ENCODE peak calls at places on chromosomes 13 and 19, in eight cellular contexts. X, G, Z, V, B, E, N and I are unnamed samples. For H3K4me1, the result is how much of the 10 kb centered on the place peaks cover.

GRCh38 chr13:83286737-83287136 is 595.5 kb downstream of the SLITRK1 start:
- DNase-seq in X (no peak), G (no peak), Z (no peak), V (no peak), B (peak), E (no peak), N (no peak), I (no peak)

GRCh38 chr13:71274923-71275593 is 591.9 kb downstream of the DACH1 start:
- DNase-seq in X (no peak), G (no peak), Z (no peak), V (no peak), B (no peak), E (no peak), N (no peak), I (no peak)

GRCh38 chr13:76884571-76885202 is 1.5 kb downstream of the KCTD12 start:
- DNase-seq in X (no peak), G (peak), Z (no peak), V (no peak), B (peak), E (no peak), N (no peak), I (no peak)

GRCh38 chr13:20431080-20431479 is 94.6 kb downstream of the CRYL1 start:
- DNase-seq in X (no peak), G (no peak), Z (no peak), V (no peak), B (no peak), E (no peak), N (no peak), I (no peak)

GRCh38 chr13:111616203-111616602 is 295.8 kb downstream of the TEX29 start:
- DNase-seq in X (no peak), G (no peak), Z (no peak), V (no peak), B (no peak), E (no peak), N (no peak), I (no peak)

GRCh38 chr19:16025108-16026101 is 50.9 kb upstream of the TPM4 start:
- DNase-seq in X (no peak), G (no peak), Z (peak), V (peak), B (peak), E (no peak), N (no peak), I (peak)

GRCh38 chr13:103430368-103430767 is 364.2 kb upstream of the SLC10A2 start:
- DNase-seq in X (no peak), G (no peak), Z (no peak), V (no peak), B (peak), E (no peak), N (no peak), I (peak)

GRCh38 chr13:79194272-79194671 is 211.8 kb downstream of the RBM26 start:
- DNase-seq in X (peak), G (no peak), Z (no peak), V (no peak), B (no peak), E (no peak), N (no peak), I (peak)

GRCh38 chr19:45075215-45076028 is 856 bp downstream of the ZNF296 start:
- DNase-seq in X (peak), G (peak), Z (peak), V (peak), B (peak), E (peak), N (peak), I (peak)

GRCh38 chr13:71378992-71379905 is 487.8 kb downstream of the DACH1 start:
- DNase-seq in X (no peak), G (no peak), Z (no peak), V (no peak), B (peak), E (no peak), N (no peak), I (peak)

GRCh38 chr19:45439569-45440258 is 16.0 kb upstream of the ERCC1 start:
- DNase-seq in X (peak), G (peak), Z (peak), V (peak), B (peak), E (peak), N (peak), I (peak)

GRCh38 chr13:99220199-99220931 is 19.7 kb downstream of the UBAC2 start:
- DNase-seq in X (no peak), G (no peak), Z (no peak), V (no peak), B (no peak), E (no peak), N (no peak), I (peak)

GRCh38 chr19:6233827-6234511 is 45.8 kb downstream of the MLLT1 start:
- DNase-seq in X (no peak), G (peak), Z (peak), V (no peak), B (no peak), E (peak), N (peak), I (peak)

GRCh38 chr19:7242601-7243258 is 51.5 kb downstream of the INSR start:
- DNase-seq in X (no peak), G (peak), Z (no peak), V (no peak), B (peak), E (no peak), N (no peak), I (no peak)

GRCh38 chr13:39875111-39875510 is 219.6 kb downstream of the COG6 start:
- DNase-seq in X (no peak), G (no peak), Z (no peak), V (no peak), B (no peak), E (no peak), N (no peak), I (no peak)

GRCh38 chr13:82803341-82803740 is 1078.9 kb downstream of the SLITRK1 start:
- DNase-seq in X (no peak), G (no peak), Z (no peak), V (no peak), B (no peak), E (no peak), N (no peak), I (no peak)

GRCh38 chr19:30373593-30373992 is 1.4 kb downstream of the ZNF536 start:
- DNase-seq in X (no peak), G (no peak), Z (no peak), V (peak), B (no peak), E (no peak), N (no peak), I (no peak)

GRCh38 chr13:113658836-113659235 is 838 bp upstream of the ATP4B start:
- DNase-seq in X (no peak), G (no peak), Z (peak), V (no peak), B (no peak), E (no peak), N (peak), I (no peak)

GRCh38 chr13:24199016-24199415 is 38.5 kb downstream of the SPATA13 start:
- DNase-seq in X (no peak), G (no peak), Z (no peak), V (peak), B (no peak), E (no peak), N (no peak), I (no peak)

GRCh38 chr13:43058318-43058674 is 34.9 kb downstream of the DNAJC15 start:
- DNase-seq in X (no peak), G (peak), Z (no peak), V (peak), B (peak), E (no peak), N (no peak), I (peak)
- H3K4me1 ChIP-seq in X (under half), G (under half), Z (under half), V (under half), B (under half), E (under half), N (half or more), I (under half)

GRCh38 chr19:39400997-39401548 is 5.6 kb upstream of the ZFP36 start:
- DNase-seq in X (no peak), G (no peak), Z (no peak), V (no peak), B (no peak), E (no peak), N (no peak), I (no peak)
- H3K4me1 ChIP-seq in X (half or more), G (under half), Z (half or more), V (under half), B (under half), E (under half), N (half or more), I (under half)

DNA sequence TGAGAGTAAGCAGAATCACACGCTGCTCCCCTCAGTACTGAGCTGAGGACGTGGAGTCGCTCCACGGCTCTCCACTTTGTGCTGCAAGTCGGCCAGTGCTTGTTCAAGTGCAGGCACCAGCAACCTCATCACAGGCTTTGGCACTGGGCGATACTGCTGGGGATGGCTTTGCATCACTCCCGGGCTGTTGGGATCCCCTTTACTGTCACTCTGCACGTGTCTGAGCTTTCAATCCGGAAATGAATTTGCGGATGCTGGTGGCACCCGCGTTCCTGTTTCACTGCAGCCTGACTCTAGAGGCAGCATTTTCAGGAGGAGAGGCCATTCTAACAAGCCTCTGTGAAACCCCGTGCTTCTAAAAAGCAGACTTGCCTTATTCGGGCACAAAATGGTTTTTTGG is 19.1 kb downstream of the SMARCA4 start:
- DNase-seq in X (no peak), G (no peak), Z (no peak), V (no peak), B (no peak), E (no peak), N (no peak), I (no peak)
- H3K4me1 ChIP-seq in X (under half), G (under half), Z (under half), V (under half), B (under half), E (under half), N (under half), I (under half)

DNA sequence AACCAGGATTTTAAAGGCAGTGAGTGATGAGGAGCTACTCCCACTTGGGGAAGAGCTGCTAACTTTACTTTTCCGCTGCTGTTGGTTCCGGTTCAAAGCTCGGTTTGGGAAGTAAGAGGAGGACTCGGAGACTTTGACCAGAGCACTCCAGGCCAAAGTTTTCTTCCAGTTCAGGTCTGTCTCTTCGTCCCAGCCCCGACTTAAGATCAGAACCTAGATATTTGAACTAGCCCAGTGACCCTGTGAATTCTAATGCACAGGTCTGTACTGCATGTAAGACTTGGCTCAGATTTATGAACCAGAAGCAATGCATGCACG is 2.0 kb downstream of the COL4A2 start:
- DNase-seq in X (no peak), G (no peak), Z (no peak), V (no peak), B (no peak), E (no peak), N (no peak), I (peak)
- H3K4me1 ChIP-seq in X (under half), G (under half), Z (under half), V (under half), B (under half), E (under half), N (half or more), I (under half)

GRCh38 chr19:38684078-38684861 is 36.8 kb downstream of the ACTN4 start:
- DNase-seq in X (peak), G (no peak), Z (peak), V (peak), B (peak), E (peak), N (peak), I (peak)

GRCh38 chr19:38686530-38686888 is 39.1 kb downstream of the ACTN4 start:
- DNase-seq in X (peak), G (no peak), Z (no peak), V (no peak), B (no peak), E (no peak), N (no peak), I (peak)

GRCh38 chr19:38684862-38685665 is 37.6 kb downstream of the ACTN4 start:
- DNase-seq in X (no peak), G (no peak), Z (no peak), V (no peak), B (no peak), E (no peak), N (no peak), I (no peak)

GRCh38 chr19:38687837-38688378 is 40.5 kb downstream of the ACTN4 start:
- DNase-seq in X (no peak), G (no peak), Z (no peak), V (no peak), B (no peak), E (no peak), N (no peak), I (no peak)

GRCh38 chr19:38685666-38686529 is 38.4 kb downstream of the ACTN4 start:
- DNase-seq in X (no peak), G (no peak), Z (no peak), V (peak), B (peak), E (no peak), N (no peak), I (peak)
- H3K4me1 ChIP-seq in X (half or more), G (half or more), Z (half or more), V (under half), B (half or more), E (half or more), N (half or more), I (under half)

DNA sequence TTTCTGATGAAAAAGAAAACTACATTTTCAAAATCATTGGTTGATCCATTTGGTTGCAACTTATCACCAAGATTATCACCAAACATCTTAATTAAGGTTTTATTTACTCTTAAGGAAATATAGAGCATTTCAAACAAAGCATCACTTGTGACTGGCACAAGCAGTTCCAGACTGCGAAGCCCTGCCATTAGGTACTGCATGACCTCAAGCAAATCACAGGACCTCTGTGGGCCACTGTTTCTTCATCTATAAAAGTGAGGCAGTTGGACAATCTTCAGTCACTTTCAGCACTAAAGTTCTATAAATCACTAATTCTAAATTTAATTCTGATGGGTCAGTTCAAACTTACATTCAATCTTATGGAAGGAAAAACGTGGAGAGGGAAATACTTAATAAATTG is 2.0 kb downstream of the ELF1 start:
- DNase-seq in X (no peak), G (no peak), Z (no peak), V (no peak), B (no peak), E (no peak), N (no peak), I (peak)
- H3K4me1 ChIP-seq in X (under half), G (under half), Z (under half), V (under half), B (under half), E (under half), N (half or more), I (under half)

GRCh38 chr13:29589234-29589633 is 6.3 kb downstream of the SLC7A1 start:
- DNase-seq in X (no peak), G (no peak), Z (no peak), V (no peak), B (no peak), E (no peak), N (no peak), I (no peak)

GRCh38 chr13:29583073-29583785 is 12.3 kb downstream of the SLC7A1 start:
- DNase-seq in X (no peak), G (no peak), Z (no peak), V (peak), B (peak), E (no peak), N (no peak), I (peak)

GRCh38 chr13:29591310-29591709 is 4.2 kb downstream of the SLC7A1 start:
- DNase-seq in X (no peak), G (no peak), Z (no peak), V (no peak), B (no peak), E (no peak), N (no peak), I (no peak)

GRCh38 chr13:29589967-29590366 is 5.5 kb downstream of the SLC7A1 start:
- DNase-seq in X (no peak), G (no peak), Z (no peak), V (peak), B (no peak), E (no peak), N (no peak), I (no peak)

DNA sequence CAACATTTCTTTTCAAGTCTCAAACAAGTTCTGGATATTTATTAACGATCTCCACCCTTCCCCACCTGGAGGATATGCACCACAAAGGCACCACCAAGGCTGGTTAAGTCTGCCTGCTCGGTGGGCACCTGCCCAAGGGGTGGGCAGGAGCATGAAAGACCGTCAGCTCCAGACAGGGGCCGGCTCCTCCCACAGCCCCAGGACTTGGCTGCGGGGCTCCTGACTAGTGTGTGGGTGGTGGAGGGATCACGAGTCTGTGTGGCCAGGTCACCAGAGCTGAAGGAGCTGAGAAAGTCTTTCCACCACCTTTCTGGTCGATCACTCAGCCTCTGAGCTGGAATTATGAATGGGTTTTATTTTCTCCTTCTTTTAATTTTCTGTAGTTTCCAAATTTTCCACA is 7.8 kb downstream of the SLC7A1 start:
- DNase-seq in X (no peak), G (no peak), Z (no peak), V (no peak), B (no peak), E (no peak), N (no peak), I (no peak)
- H3K4me1 ChIP-seq in X (under half), G (under half), Z (under half), V (under half), B (under half), E (under half), N (under half), I (under half)

DNA sequence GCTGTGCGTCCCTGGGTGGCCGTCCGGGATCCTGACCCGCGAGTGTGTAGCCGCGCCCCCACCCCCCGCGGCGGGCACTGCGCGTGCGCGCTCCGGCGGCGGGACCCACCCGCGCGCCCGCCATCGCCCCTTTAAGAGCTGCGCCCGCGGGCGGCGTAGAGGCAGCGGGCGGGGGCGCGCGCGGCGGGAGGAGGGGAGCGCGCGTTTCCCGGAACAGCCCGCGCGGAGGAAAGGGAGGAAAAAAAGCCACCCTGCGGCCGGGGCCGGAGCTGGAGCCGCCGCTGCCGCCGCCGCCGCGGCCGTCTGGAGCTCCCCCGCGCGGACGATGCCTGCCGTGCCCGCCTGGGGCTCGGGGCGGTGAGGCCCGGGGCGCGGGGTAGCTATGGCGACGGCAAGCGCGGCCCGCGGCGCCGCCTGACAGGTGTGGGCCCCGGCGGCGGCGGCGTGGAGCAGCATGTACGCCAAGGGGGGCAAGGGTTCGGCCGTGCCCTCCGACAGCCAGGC is at the start of gene SSBP4:
- DNase-seq in X (peak), G (peak), Z (peak), V (peak), B (peak), E (peak), N (peak), I (peak)
- H3K4me1 ChIP-seq in X (half or more), G (half or more), Z (half or more), V (under half), B (under half), E (under half), N (half or more), I (under half)

GRCh38 chr19:2639999-2640398 is 62.5 kb downstream of the GNG7 start:
- DNase-seq in X (no peak), G (no peak), Z (no peak), V (no peak), B (no peak), E (no peak), N (no peak), I (no peak)
- H3K4me1 ChIP-seq in X (under half), G (under half), Z (under half), V (under half), B (under half), E (under half), N (under half), I (under half)